ENCODE peak calls at places on chromosomes 16 and 17, in seven cellular contexts. One of them, this sample, is unnamed.

GRCh38 chr17:5282639-5283217 is 644 bp downstream of the RABEP1 start:
- DNase-seq in psoas muscle: no peak
- DNase-seq in B cell: no peak
- DNase-seq in heart right ventricle: peak; percentile 38
- DNase-seq in NB4: no peak
- DNase-seq in cardiac muscle cell: peak; percentile 11
- DNase-seq in ascending aorta: no peak
- DNase-seq in this sample: no peak

GRCh38 chr16:83517398-83517797 is 290.4 kb upstream of the HSBP1 start:
- DNase-seq in heart right ventricle: no peak
- DNase-seq in cardiac muscle cell: no peak
- DNase-seq in B cell: no peak
- DNase-seq in NB4: no peak
- DNase-seq in ascending aorta: no peak
- DNase-seq in psoas muscle: no peak
- DNase-seq in this sample: no peak

GRCh38 chr16:85649411-85649977 is 36.4 kb downstream of the GSE1 start:
- DNase-seq in heart right ventricle: no peak
- DNase-seq in NB4: no peak
- DNase-seq in B cell: no peak
- DNase-seq in ascending aorta: no peak
- DNase-seq in psoas muscle: no peak
- DNase-seq in cardiac muscle cell: no peak
- DNase-seq in this sample: no peak

GRCh38 chr17:69961488-69962145 is 113.4 kb upstream of the KCNJ16 start:
- DNase-seq in NB4: peak; percentile 1
- DNase-seq in heart right ventricle: no peak
- DNase-seq in psoas muscle: peak; percentile 49
- DNase-seq in ascending aorta: no peak
- DNase-seq in B cell: no peak
- DNase-seq in cardiac muscle cell: no peak
- DNase-seq in this sample: no peak

GRCh38 chr17:43599835-43600234 is 53.7 kb upstream of the ETV4 start:
- DNase-seq in heart right ventricle: no peak
- DNase-seq in cardiac muscle cell: peak; percentile 88
- DNase-seq in B cell: no peak
- DNase-seq in ascending aorta: no peak
- DNase-seq in psoas muscle: no peak
- DNase-seq in NB4: peak; percentile 45
- DNase-seq in this sample: no peak

GRCh38 chr16:2720063-2720455 is at the start of gene PRSS27:
- DNase-seq in cardiac muscle cell: no peak
- DNase-seq in NB4: no peak
- DNase-seq in heart right ventricle: no peak
- DNase-seq in psoas muscle: no peak
- DNase-seq in ascending aorta: no peak
- DNase-seq in B cell: no peak
- DNase-seq in this sample: no peak

GRCh38 chr17:43327421-43327820 is 71.4 kb upstream of the ARL4D start:
- DNase-seq in cardiac muscle cell: peak; percentile 8
- DNase-seq in NB4: no peak
- DNase-seq in heart right ventricle: no peak
- DNase-seq in psoas muscle: no peak
- DNase-seq in ascending aorta: no peak
- DNase-seq in B cell: no peak
- DNase-seq in this sample: no peak

GRCh38 chr17:4600563-4600962 is 16.2 kb downstream of the SMTNL2 start:
- DNase-seq in cardiac muscle cell: no peak
- DNase-seq in heart right ventricle: peak; percentile 71
- DNase-seq in ascending aorta: no peak
- DNase-seq in NB4: no peak
- DNase-seq in B cell: no peak
- DNase-seq in psoas muscle: peak; percentile 95
- DNase-seq in this sample: no peak

GRCh38 chr16:71474864-71475263 is 12.8 kb upstream of the ZNF23 start:
- DNase-seq in B cell: no peak
- DNase-seq in psoas muscle: no peak
- DNase-seq in NB4: no peak
- DNase-seq in heart right ventricle: no peak
- DNase-seq in cardiac muscle cell: peak; percentile 47
- DNase-seq in ascending aorta: no peak
- DNase-seq in this sample: no peak

GRCh38 chr16:88854306-88855111 is 2.2 kb downstream of the GALNS start:
- DNase-seq in heart right ventricle: no peak
- DNase-seq in NB4: peak; percentile 71
- DNase-seq in cardiac muscle cell: no peak
- DNase-seq in B cell: peak; percentile 60
- DNase-seq in psoas muscle: no peak
- DNase-seq in ascending aorta: no peak
- DNase-seq in this sample: peak; percentile 81

GRCh38 chr17:44557653-44558285 is 485 bp downstream of the FZD2 start:
- DNase-seq in NB4: peak; percentile 57
- DNase-seq in psoas muscle: peak; percentile 58
- DNase-seq in cardiac muscle cell: peak; percentile 67
- DNase-seq in heart right ventricle: peak; percentile 48
- DNase-seq in B cell: no peak
- DNase-seq in ascending aorta: no peak
- DNase-seq in this sample: peak; percentile 49

GRCh38 chr16:14240216-14240843 is 169.2 kb downstream of the MRTFB start:
- DNase-seq in heart right ventricle: no peak
- DNase-seq in ascending aorta: no peak
- DNase-seq in B cell: no peak
- DNase-seq in psoas muscle: no peak
- DNase-seq in cardiac muscle cell: peak; percentile 21
- DNase-seq in NB4: peak; percentile 17
- DNase-seq in this sample: no peak

GRCh38 chr17:8922451-8922850 is 43.1 kb downstream of the PIK3R5 start:
- DNase-seq in cardiac muscle cell: peak; percentile 95
- DNase-seq in B cell: no peak
- DNase-seq in heart right ventricle: no peak
- DNase-seq in psoas muscle: no peak
- DNase-seq in NB4: peak; percentile 77
- DNase-seq in ascending aorta: no peak
- DNase-seq in this sample: no peak
- TF ChIP-seq CTCF in cardiac muscle cell: no peak
- TF ChIP-seq CTCF in B cell: no peak
- TF ChIP-seq CTCF in heart right ventricle: no peak
- TF ChIP-seq CTCF in psoas muscle: no peak
- TF ChIP-seq CTCF in NB4: no peak
- TF ChIP-seq CTCF in ascending aorta: no peak
- TF ChIP-seq CTCF in this sample: no peak

DNA sequence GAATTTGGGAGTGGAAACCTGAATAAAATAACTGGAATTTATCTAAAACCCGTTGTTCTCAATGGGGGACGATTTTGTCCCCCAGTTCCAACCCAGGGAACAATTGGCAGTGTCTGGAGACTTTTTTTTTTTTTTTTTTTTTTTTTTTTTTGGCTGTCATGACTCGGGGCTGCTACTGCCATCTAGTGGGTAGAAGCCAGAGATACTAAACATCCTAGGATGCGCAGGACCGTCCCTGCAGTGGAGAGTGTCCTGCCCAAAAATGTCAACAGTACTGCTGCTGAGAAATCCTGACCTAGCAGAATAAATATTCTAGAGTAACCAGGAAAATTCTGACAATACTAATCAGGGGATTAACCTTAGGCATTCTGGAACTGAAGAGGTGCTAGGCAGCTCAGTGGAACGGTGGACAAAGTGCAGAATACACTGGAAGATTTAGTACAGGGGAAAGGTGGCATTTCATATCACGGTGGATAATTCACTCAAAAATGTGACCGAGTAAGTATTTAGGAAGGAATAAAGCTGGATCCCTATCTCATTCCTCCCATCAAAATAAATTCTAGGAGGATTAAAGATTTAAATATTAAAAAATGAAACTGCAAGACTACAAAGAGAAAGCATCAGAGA is 107.6 kb downstream of the SPECC1 start:
- DNase-seq in psoas muscle: no peak
- DNase-seq in NB4: peak; percentile 66
- DNase-seq in B cell: no peak
- DNase-seq in ascending aorta: no peak
- DNase-seq in cardiac muscle cell: peak; percentile 65
- DNase-seq in heart right ventricle: no peak
- DNase-seq in this sample: peak; percentile 58
- TF ChIP-seq CTCF in psoas muscle: peak; percentile 61
- TF ChIP-seq CTCF in NB4: peak; percentile 74
- TF ChIP-seq CTCF in B cell: peak; percentile 81
- TF ChIP-seq CTCF in ascending aorta: peak; percentile 71
- TF ChIP-seq CTCF in cardiac muscle cell: peak; percentile 71
- TF ChIP-seq CTCF in heart right ventricle: peak; percentile 80
- TF ChIP-seq CTCF in this sample: peak; percentile 50

DNA sequence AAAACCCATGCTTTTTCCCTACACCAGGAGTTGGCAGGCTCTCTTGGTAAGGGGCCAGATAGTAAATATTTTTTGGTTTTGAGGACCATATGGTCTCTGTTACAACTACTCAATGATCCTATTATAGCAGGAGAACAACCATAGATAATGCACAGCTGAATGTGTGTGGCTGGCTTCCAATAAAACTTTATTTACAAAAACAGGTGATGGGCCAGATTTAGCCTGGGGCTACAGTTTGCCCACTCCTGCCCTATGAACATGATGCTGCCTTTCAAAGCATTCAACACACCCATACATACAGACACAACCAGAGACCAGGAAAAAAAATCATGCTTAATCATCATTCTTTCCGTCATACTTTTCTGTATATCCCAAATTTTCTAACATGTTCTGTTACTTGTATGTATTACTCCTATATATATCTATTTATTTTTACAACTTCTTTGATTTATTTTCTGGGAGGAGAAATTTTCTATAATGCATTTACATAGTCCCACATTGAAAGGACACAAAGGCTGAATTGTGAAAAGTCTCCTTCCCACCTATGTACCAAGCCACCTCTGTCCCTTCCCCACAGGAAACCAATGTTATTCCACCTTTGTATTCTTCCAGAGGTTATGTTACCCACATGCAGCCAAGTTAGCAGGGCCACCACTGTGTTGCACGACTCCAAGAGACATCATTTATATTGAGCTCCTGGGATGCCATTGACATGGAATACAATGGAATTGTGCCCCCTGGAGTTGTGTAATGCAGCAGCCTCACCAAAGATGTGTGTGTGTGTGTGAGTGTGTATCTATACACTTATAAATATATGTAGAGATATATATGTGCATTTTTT is 21.9 kb upstream of the MSI2 start:
- DNase-seq in heart right ventricle: no peak
- DNase-seq in cardiac muscle cell: no peak
- DNase-seq in ascending aorta: no peak
- DNase-seq in psoas muscle: no peak
- DNase-seq in B cell: no peak
- DNase-seq in NB4: no peak
- DNase-seq in this sample: no peak
- TF ChIP-seq CTCF in heart right ventricle: no peak
- TF ChIP-seq CTCF in cardiac muscle cell: no peak
- TF ChIP-seq CTCF in ascending aorta: no peak
- TF ChIP-seq CTCF in psoas muscle: no peak
- TF ChIP-seq CTCF in B cell: no peak
- TF ChIP-seq CTCF in NB4: no peak
- TF ChIP-seq CTCF in this sample: no peak

DNA sequence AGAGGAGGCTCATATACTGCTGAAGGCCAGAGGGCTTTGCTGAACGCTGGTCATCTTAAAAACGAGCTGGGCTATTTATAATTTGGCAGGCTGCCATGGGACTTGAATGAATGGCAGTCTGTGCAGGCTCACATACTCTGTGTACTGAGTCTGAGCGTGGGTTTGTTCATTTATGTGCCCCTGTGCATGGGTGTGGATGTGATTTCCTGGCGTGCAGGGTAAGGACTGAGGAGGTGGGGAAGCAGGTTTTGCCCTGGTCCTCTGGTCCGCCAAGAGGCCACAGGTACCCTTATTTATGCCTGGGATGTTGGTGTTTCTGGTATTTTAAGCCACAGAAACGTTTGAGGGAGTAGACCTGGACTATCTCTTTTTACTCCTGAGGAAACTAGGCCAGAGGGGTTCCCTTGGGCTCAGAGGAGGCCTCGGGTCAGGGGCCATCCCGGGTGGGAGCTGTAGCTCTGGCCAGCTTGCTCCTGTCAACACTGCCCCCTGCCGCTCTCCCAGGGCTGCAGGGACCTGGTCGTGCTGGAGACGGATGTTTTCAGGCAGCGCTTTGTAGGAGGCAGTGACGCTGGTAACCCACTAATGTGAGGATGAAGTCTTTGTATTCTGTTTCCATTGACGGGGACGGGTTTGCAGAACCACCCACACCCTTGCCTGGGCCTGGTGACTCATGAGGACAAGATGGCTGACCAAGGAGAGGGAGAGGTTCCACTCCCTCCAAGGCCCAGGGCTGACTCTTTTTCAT is 184.4 kb downstream of the MSI2 start:
- DNase-seq in ascending aorta: peak; percentile 34
- DNase-seq in NB4: peak; percentile 49
- DNase-seq in B cell: peak; percentile 66
- DNase-seq in heart right ventricle: peak; percentile 72
- DNase-seq in cardiac muscle cell: peak; percentile 90
- DNase-seq in psoas muscle: peak; percentile 70
- DNase-seq in this sample: peak; percentile 81
- TF ChIP-seq CTCF in ascending aorta: no peak
- TF ChIP-seq CTCF in NB4: no peak
- TF ChIP-seq CTCF in B cell: peak; percentile 13
- TF ChIP-seq CTCF in heart right ventricle: peak; percentile 65
- TF ChIP-seq CTCF in cardiac muscle cell: peak; percentile 73
- TF ChIP-seq CTCF in psoas muscle: peak; percentile 32
- TF ChIP-seq CTCF in this sample: peak; percentile 29

GRCh38 chr17:76935331-76935730 is 67.1 kb downstream of the MGAT5B start:
- DNase-seq in psoas muscle: no peak
- DNase-seq in B cell: no peak
- DNase-seq in heart right ventricle: no peak
- DNase-seq in ascending aorta: no peak
- DNase-seq in cardiac muscle cell: peak; percentile 6
- DNase-seq in NB4: no peak
- DNase-seq in this sample: no peak

GRCh38 chr17:76934561-76935320 is 66.5 kb downstream of the MGAT5B start:
- DNase-seq in heart right ventricle: no peak
- DNase-seq in B cell: no peak
- DNase-seq in psoas muscle: no peak
- DNase-seq in NB4: no peak
- DNase-seq in cardiac muscle cell: no peak
- DNase-seq in ascending aorta: no peak
- DNase-seq in this sample: no peak

GRCh38 chr17:76940293-76940692 is 72.1 kb downstream of the MGAT5B start:
- DNase-seq in cardiac muscle cell: no peak
- DNase-seq in NB4: no peak
- DNase-seq in B cell: no peak
- DNase-seq in psoas muscle: no peak
- DNase-seq in heart right ventricle: no peak
- DNase-seq in ascending aorta: no peak
- DNase-seq in this sample: no peak

GRCh38 chr17:76938009-76938408 is 69.8 kb downstream of the MGAT5B start:
- DNase-seq in NB4: no peak
- DNase-seq in heart right ventricle: no peak
- DNase-seq in ascending aorta: no peak
- DNase-seq in psoas muscle: no peak
- DNase-seq in B cell: no peak
- DNase-seq in cardiac muscle cell: no peak
- DNase-seq in this sample: no peak

GRCh38 chr17:76937238-76937637 is 69.0 kb downstream of the MGAT5B start:
- DNase-seq in ascending aorta: no peak
- DNase-seq in psoas muscle: no peak
- DNase-seq in B cell: no peak
- DNase-seq in NB4: no peak
- DNase-seq in cardiac muscle cell: no peak
- DNase-seq in heart right ventricle: no peak
- DNase-seq in this sample: no peak
- TF ChIP-seq CTCF in ascending aorta: no peak
- TF ChIP-seq CTCF in psoas muscle: no peak
- TF ChIP-seq CTCF in B cell: no peak
- TF ChIP-seq CTCF in NB4: no peak
- TF ChIP-seq CTCF in cardiac muscle cell: no peak
- TF ChIP-seq CTCF in heart right ventricle: no peak
- TF ChIP-seq CTCF in this sample: no peak

This sample was measured in GM13976.